ENCODE peak calls at places on chromosomes 2 and 18, in six cellular contexts. O is right lobe of liver, T is MM.1S, N is colonic mucosa, W is IMR-90, B is left ventricle myocardium inferior. X is an unnamed sample. For H3K27me3, the result is how much of the 10 kb centered on the place peaks cover.

GRCh38 chr2:30208453-30208852 is 22.9 kb upstream of the LBH start:
- DNase-seq in O (peak), T (peak), N (peak), W (peak), B (peak), X (no peak)

GRCh38 chr2:151830966-151831365 is 2.7 kb upstream of the ARL5A start:
- DNase-seq in O (no peak), T (no peak), N (no peak), W (no peak), B (no peak), X (no peak)

GRCh38 chr2:47069628-47070154 is 85.4 kb downstream of the STPG4 start:
- DNase-seq in O (no peak), T (no peak), N (peak), W (peak), B (peak), X (peak)

GRCh38 chr2:25160376-25160775 is 8.0 kb downstream of the POMC start:
- DNase-seq in O (no peak), T (no peak), N (no peak), W (no peak), B (no peak), X (no peak)

GRCh38 chr2:33377048-33377447 is 99.4 kb upstream of the RASGRP3 start:
- DNase-seq in O (no peak), T (no peak), N (no peak), W (no peak), B (peak), X (peak)

GRCh38 chr2:16099326-16099725 is 159.0 kb downstream of the MYCN start:
- DNase-seq in O (no peak), T (no peak), N (no peak), W (no peak), B (no peak), X (no peak)

GRCh38 chr2:239814917-239815637 is 210.1 kb downstream of the NDUFA10 start:
- DNase-seq in O (no peak), T (no peak), N (no peak), W (no peak), B (peak), X (peak)

GRCh38 chr2:28958689-28959088 is 22.4 kb upstream of the TOGARAM2 start:
- DNase-seq in O (peak), T (peak), N (peak), W (peak), B (peak), X (peak)

GRCh38 chr2:105731511-105731910 is 13.2 kb upstream of the NCK2 start:
- DNase-seq in O (no peak), T (no peak), N (no peak), W (no peak), B (no peak), X (no peak)

GRCh38 chr2:113240915-113241911 is 37.5 kb downstream of the PAX8 start:
- DNase-seq in O (peak), T (no peak), N (no peak), W (peak), B (peak), X (peak)

GRCh38 chr18:76376668-76377358 is 118.2 kb downstream of the ZNF516 start:
- DNase-seq in O (no peak), T (no peak), N (no peak), W (no peak), B (no peak), X (no peak)

GRCh38 chr2:66869076-66869475 is 434.2 kb downstream of the MEIS1 start:
- DNase-seq in O (no peak), T (no peak), N (no peak), W (peak), B (no peak), X (no peak)

GRCh38 chr2:3176869-3177255 is 200.8 kb downstream of the EIPR1 start:
- DNase-seq in O (no peak), T (no peak), N (no peak), W (no peak), B (no peak), X (peak)

GRCh38 chr2:195498839-195499490 is 158.1 kb upstream of the SLC39A10 start:
- DNase-seq in O (no peak), T (no peak), N (no peak), W (peak), B (no peak), X (no peak)

GRCh38 chr2:11559066-11559785 is 25.4 kb downstream of the GREB1 start:
- DNase-seq in O (no peak), T (no peak), N (no peak), W (no peak), B (no peak), X (peak)
- H3K27me3 ChIP-seq in O (under half), T (under half), N (under half), W (under half), B (under half), X (under half)

GRCh38 chr18:37362158-37362890 is 203.3 kb downstream of the CELF4 start:
- DNase-seq in O (no peak), T (no peak), N (no peak), W (no peak), B (no peak), X (no peak)
- H3K27me3 ChIP-seq in O (under half), T (under half), N (under half), W (under half), B (under half), X (under half)

GRCh38 chr2:139813340-139813739 is 1033.2 kb upstream of the NXPH2 start:
- DNase-seq in O (no peak), T (no peak), N (no peak), W (no peak), B (no peak), X (no peak)
- H3K27me3 ChIP-seq in O (under half), T (under half), N (under half), W (under half), B (under half), X (under half)

DNA sequence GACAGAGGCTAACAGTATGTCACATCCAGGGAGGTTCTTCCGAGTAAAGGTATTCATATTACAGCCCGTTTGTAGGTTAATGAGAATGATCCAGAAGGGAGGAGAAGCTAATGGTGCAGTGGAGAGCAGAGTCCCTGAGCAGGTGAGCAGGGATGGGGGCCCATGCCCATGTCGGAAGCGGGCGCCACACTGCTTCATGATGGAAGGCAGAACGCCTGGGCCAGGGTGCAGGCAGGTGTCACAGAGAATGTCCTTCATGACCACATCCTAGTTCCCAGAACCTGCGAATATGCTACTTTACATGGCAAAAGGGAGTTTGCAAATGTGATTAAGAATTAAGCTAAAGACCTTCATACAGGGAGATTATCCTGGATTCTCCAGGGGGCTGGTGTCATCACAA is 4.0 kb downstream of the HES6 start:
- DNase-seq in O (no peak), T (no peak), N (no peak), W (no peak), B (no peak), X (no peak)
- H3K27me3 ChIP-seq in O (under half), T (under half), N (under half), W (under half), B (under half), X (under half)

GRCh38 chr18:46650681-46651080 is 6.3 kb downstream of the LOXHD1 start:
- DNase-seq in O (no peak), T (no peak), N (no peak), W (no peak), B (no peak), X (no peak)
- H3K27me3 ChIP-seq in O (under half), T (under half), N (under half), W (under half), B (under half), X (under half)

GRCh38 chr18:45636110-45636509 is 20.8 kb downstream of the SLC14A2 start:
- DNase-seq in O (no peak), T (no peak), N (no peak), W (no peak), B (no peak), X (no peak)

GRCh38 chr18:45637546-45638327 is 22.5 kb downstream of the SLC14A2 start:
- DNase-seq in O (no peak), T (no peak), N (no peak), W (no peak), B (no peak), X (no peak)

GRCh38 chr18:45638544-45638943 is 23.3 kb downstream of the SLC14A2 start:
- DNase-seq in O (no peak), T (no peak), N (no peak), W (no peak), B (no peak), X (no peak)

GRCh38 chr18:45631077-45631476 is 15.8 kb downstream of the SLC14A2 start:
- DNase-seq in O (no peak), T (no peak), N (no peak), W (no peak), B (no peak), X (no peak)

DNA sequence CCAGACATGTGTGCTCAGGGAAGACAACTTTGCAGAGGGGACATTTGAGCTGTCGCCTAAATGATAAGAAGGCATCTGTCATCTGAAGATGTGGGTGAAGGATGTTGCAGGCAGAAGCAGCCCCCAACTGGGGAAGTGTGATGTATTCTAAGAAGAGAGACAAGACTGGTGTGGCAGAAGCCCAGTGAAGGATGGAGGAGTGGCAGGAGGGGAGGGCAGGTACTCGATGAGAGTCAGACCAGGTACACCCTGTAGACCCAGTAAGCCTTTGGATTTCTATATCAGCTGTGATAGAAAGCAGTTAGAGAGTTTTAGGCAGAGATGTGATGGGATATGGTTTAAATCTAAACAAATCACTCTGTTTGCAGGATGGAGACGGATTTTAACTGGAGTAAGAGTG is 19.2 kb downstream of the SLC14A2 start:
- DNase-seq in O (no peak), T (no peak), N (no peak), W (no peak), B (no peak), X (no peak)
- H3K27me3 ChIP-seq in O (under half), T (under half), N (under half), W (under half), B (under half), X (under half)

GRCh38 chr2:233400341-233400740 is 46.0 kb downstream of the DGKD start:
- DNase-seq in O (no peak), T (no peak), N (no peak), W (no peak), B (no peak), X (no peak)
- H3K27me3 ChIP-seq in O (under half), T (under half), N (under half), W (under half), B (under half), X (under half)

DNA sequence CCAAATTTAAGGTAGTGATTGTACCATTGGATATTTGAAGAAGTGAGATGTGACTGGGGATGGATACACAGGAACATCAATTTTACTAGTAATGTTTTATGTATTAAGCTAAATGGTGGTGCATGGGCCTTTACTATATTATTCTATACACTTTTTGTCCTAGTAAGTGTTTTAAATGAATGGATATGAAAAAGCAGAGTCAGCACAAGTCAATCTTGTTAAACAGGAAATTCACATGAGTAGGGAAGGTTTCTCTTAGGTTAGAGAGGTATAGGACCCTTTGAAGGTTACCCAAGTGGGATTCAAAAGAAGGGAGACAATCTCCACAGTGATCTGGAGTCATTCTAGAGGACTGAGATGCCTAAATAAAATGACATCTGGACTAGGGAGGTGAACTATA is 71.8 kb upstream of the NCKAP5 start:
- DNase-seq in O (no peak), T (no peak), N (no peak), W (no peak), B (no peak), X (no peak)
- H3K27me3 ChIP-seq in O (under half), T (under half), N (under half), W (under half), B (under half), X (under half)

X was measured in aorta.